ENCODE peak calls at places on chromosomes 2 and 18, in nine cellular contexts. R is left lung; P is psoas muscle; F is mammary epithelial cell; T is effector memory CD4-positive, alpha-beta T cell; O is kidney; E is mesendoderm; A is lower lobe of right lung; Q is HepG2. L is an unnamed sample.
A peak's percentile ranks its signal among the peaks of the same experiment; 100 is the strongest.

GRCh38 chr2:78977661-78978145 is 47.8 kb upstream of the REG3G start:
- DNase-seq in R (no peak), P (no peak), F (no peak), T (no peak), O (no peak), E (no peak), A (no peak), Q (no peak), L (no peak)

GRCh38 chr2:218264773-218265601 is 4.2 kb downstream of the GPBAR1 start:
- DNase-seq in R (no peak), P (peak; percentile 32), F (no peak), T (no peak), O (peak; percentile 58), E (no peak), A (no peak), Q (peak; percentile 75), L (no peak)

GRCh38 chr2:3651686-3652516 is 6.1 kb upstream of the ALLC start:
- DNase-seq in R (peak; percentile 80), P (no peak), F (no peak), T (peak; percentile 38), O (peak; percentile 87), E (peak; percentile 87), A (peak; percentile 67), Q (peak; percentile 92), L (no peak)

GRCh38 chr2:42978175-42978886 is 185.9 kb upstream of the HAAO start:
- DNase-seq in R (no peak), P (no peak), F (no peak), T (no peak), O (no peak), E (no peak), A (no peak), Q (peak; percentile 99), L (no peak)

GRCh38 chr2:29485117-29485516 is 369.9 kb downstream of the CLIP4 start:
- DNase-seq in R (no peak), P (no peak), F (no peak), T (no peak), O (no peak), E (no peak), A (no peak), Q (no peak), L (no peak)

GRCh38 chr2:177733-178132 is 86.1 kb downstream of the SH3YL1 start:
- DNase-seq in R (no peak), P (no peak), F (no peak), T (no peak), O (no peak), E (no peak), A (no peak), Q (no peak), L (peak; percentile 52)

GRCh38 chr18:31738460-31739407 is 21.9 kb downstream of the SLC25A52 start:
- DNase-seq in R (no peak), P (peak; percentile 56), F (peak; percentile 12), T (no peak), O (no peak), E (peak; percentile 34), A (no peak), Q (peak; percentile 69), L (no peak)

GRCh38 chr2:110702514-110702913 is 24.7 kb upstream of the BUB1 start:
- DNase-seq in R (no peak), P (no peak), F (no peak), T (no peak), O (no peak), E (no peak), A (no peak), Q (no peak), L (no peak)

GRCh38 chr2:156182132-156182531 is 150.4 kb downstream of the NR4A2 start:
- DNase-seq in R (no peak), P (no peak), F (peak; percentile 96), T (no peak), O (no peak), E (peak; percentile 11), A (no peak), Q (peak; percentile 20), L (peak; percentile 52)

GRCh38 chr18:63286926-63287325 is 32.6 kb downstream of the BCL2 start:
- DNase-seq in R (no peak), P (no peak), F (no peak), T (no peak), O (no peak), E (no peak), A (no peak), Q (no peak), L (no peak)

GRCh38 chr18:63284173-63284765 is 35.3 kb downstream of the BCL2 start:
- DNase-seq in R (no peak), P (no peak), F (no peak), T (no peak), O (no peak), E (no peak), A (no peak), Q (no peak), L (no peak)

GRCh38 chr18:63283305-63283704 is 36.3 kb downstream of the BCL2 start:
- DNase-seq in R (no peak), P (no peak), F (no peak), T (no peak), O (no peak), E (no peak), A (no peak), Q (no peak), L (no peak)

GRCh38 chr18:63284861-63285260 is 34.7 kb downstream of the BCL2 start:
- DNase-seq in R (no peak), P (no peak), F (no peak), T (no peak), O (no peak), E (no peak), A (no peak), Q (no peak), L (no peak)

DNA sequence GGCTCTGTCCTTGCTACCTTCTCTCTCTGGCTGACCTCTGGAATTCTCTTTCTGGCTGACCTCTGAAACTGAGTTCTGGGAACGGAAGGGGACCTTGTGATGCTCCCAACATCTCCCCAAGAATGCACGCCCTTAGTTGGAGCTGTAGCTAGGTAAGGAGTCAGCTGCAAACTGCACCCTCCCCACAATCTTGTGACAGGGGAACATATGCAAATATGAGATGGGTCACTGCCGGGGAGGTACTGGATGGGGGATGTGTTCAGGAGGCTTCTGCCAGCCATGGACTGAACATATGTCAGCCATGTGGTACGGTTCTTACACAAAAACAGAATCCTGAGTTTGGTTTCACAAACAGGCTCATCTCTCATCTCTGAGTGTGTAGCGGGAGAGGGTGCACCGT is 34.2 kb downstream of the BCL2 start:
- DNase-seq in R (no peak), P (no peak), F (no peak), T (no peak), O (no peak), E (no peak), A (no peak), Q (no peak), L (no peak)
- H3K4me3 ChIP-seq in R (no peak overlapping the region), P (no peak overlapping the region), F (no peak overlapping the region), T (no peak overlapping the region), O (no peak overlapping the region), E (no peak overlapping the region), A (no peak overlapping the region), Q (no peak overlapping the region), L (no peak overlapping the region)

GRCh38 chr2:25251032-25251460 is 82.7 kb upstream of the POMC start:
- DNase-seq in R (no peak), P (no peak), F (no peak), T (no peak), O (no peak), E (no peak), A (no peak), Q (no peak), L (no peak)

GRCh38 chr2:25249785-25250184 is 81.4 kb upstream of the POMC start:
- DNase-seq in R (no peak), P (no peak), F (no peak), T (no peak), O (no peak), E (no peak), A (no peak), Q (no peak), L (no peak)

GRCh38 chr2:25251461-25252273 is 83.3 kb upstream of the POMC start:
- DNase-seq in R (peak; percentile 87), P (peak; percentile 71), F (peak; percentile 27), T (no peak), O (peak; percentile 86), E (peak; percentile 82), A (peak; percentile 75), Q (peak; percentile 91), L (no peak)

GRCh38 chr2:25252291-25253152 is 84.1 kb upstream of the POMC start:
- DNase-seq in R (peak; percentile 88), P (peak; percentile 70), F (no peak), T (peak; percentile 42), O (peak; percentile 91), E (peak; percentile 96), A (peak; percentile 78), Q (peak; percentile 82), L (peak; percentile 72)

DNA sequence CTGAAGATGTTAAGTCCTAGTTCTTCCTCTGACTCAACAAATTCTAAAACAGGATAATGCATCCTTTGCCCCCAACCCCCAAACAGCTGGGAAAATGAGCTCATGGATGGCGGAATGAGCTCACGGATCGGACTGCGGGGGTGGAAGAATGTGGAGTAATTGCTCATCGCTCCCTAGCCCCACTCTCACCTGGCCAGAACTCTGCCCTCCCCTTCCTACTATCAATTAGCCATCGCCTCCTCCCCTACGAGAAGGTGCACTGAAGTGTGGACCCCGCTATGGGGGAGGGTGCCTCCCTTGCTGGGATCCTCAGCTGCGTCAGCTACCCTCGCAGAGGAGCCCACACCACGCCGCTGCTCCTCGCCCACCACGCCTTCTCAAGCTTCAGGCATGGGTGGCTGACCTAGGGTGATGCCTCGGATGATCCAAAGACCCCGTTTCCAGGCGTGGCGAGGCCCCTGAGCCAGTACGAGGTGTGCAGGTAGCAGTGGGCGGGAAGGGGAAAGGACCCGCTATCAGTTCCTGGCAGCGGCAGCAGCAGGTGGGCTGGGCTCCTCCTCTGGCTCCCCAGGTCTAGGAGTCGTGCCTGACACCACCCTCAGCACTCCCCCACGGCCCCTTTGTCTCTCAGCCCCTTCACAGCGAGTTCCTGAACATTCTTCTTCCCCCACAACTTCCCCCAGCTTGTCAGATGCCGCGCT is 82.1 kb upstream of the POMC start:
- DNase-seq in R (no peak), P (no peak), F (peak; percentile 11), T (no peak), O (no peak), E (peak; percentile 79), A (no peak), Q (no peak), L (no peak)
- H3K36me3 ChIP-seq in R (peaks cover 35% of the 10 kb centered on the region), P (no peaks in the 10 kb centered on the region), F (no peaks in the 10 kb centered on the region), T (peaks cover 28% of the 10 kb centered on the region), O (peaks cover 20% of the 10 kb centered on the region), E (peaks cover 14% of the 10 kb centered on the region), A (peaks cover 31% of the 10 kb centered on the region), Q (peaks cover 15% of the 10 kb centered on the region), L (peaks cover 7% of the 10 kb centered on the region)

GRCh38 chr2:216340280-216340631 is 32.0 kb downstream of the MARCHF4 start:
- DNase-seq in R (no peak), P (no peak), F (no peak), T (no peak), O (no peak), E (no peak), A (no peak), Q (no peak), L (no peak)
- H3K27ac ChIP-seq in R (peak overlapping the region; percentile 20), P (no peak overlapping the region), F (no peak overlapping the region), T (no peak overlapping the region), O (no peak overlapping the region), E (peak overlapping the region; percentile 27), A (peak overlapping the region; percentile 2), Q (no peak overlapping the region), L (no peak overlapping the region)

DNA sequence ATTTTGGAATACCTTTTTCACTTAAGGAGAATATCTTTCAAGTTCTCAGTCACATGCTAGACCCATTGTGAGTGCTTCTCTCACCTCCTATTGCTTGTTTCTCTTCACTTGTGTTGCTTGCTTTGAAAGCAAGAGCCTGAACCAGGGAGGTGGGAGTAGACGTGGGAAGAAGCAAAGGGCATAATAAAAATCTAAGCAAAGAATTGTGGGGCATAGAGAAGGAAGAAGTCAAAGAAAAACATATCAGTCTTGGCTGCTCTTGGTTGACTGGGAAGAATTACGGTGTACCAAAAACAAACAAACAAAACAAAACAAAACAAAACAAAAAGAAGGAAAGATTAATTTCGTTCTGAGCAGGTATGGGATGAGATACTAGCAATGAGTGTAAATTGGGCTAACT is 48.9 kb upstream of the ACVR1 start:
- DNase-seq in R (no peak), P (no peak), F (no peak), T (no peak), O (no peak), E (no peak), A (no peak), Q (no peak), L (no peak)
- H3K4me3 ChIP-seq in R (no peak overlapping the region), P (no peak overlapping the region), F (no peak overlapping the region), T (no peak overlapping the region), O (no peak overlapping the region), E (no peak overlapping the region), A (no peak overlapping the region), Q (no peak overlapping the region), L (no peak overlapping the region)